ENCODE peak calls at places on chromosome 20, in five cellular contexts. R is GM04504, J is HCT116, K is HT-29, L is GM18507. U is an unnamed sample.

GRCh38 chr20:1478566-1478965 is 11.9 kb upstream of the NSFL1C start:
- DNase-seq in R (no peak), J (peak; percentile 42), K (no peak), L (no peak), U (peak; percentile 53)

GRCh38 chr20:13458860-13459451 is 179.8 kb downstream of the TASP1 start:
- DNase-seq in R (no peak), J (peak; percentile 13), K (peak; percentile 48), L (peak; percentile 28), U (no peak)

GRCh38 chr20:50015636-50015992 is 32.8 kb downstream of the SNAI1 start:
- DNase-seq in R (no peak), J (no peak), K (no peak), L (no peak), U (no peak)

GRCh38 chr20:44401052-44401769 is 45.7 kb downstream of the HNF4A start:
- DNase-seq in R (no peak), J (no peak), K (peak; percentile 50), L (no peak), U (no peak)

GRCh38 chr20:61963149-61963548 is 102.5 kb downstream of the TAF4 start:
- DNase-seq in R (no peak), J (no peak), K (no peak), L (no peak), U (no peak)

GRCh38 chr20:37986873-37987601 is 46.2 kb downstream of the TTI1 start:
- DNase-seq in R (peak; percentile 58), J (no peak), K (peak; percentile 38), L (no peak), U (no peak)

GRCh38 chr20:1185316-1185741 is 548 bp upstream of the TMEM74B start:
- DNase-seq in R (no peak), J (no peak), K (peak; percentile 7), L (no peak), U (no peak)

GRCh38 chr20:45372646-45373352 is 5.3 kb downstream of the TP53TG5 start:
- DNase-seq in R (no peak), J (no peak), K (no peak), L (no peak), U (no peak)

GRCh38 chr20:2798814-2799213 is 1.6 kb downstream of the CPXM1 start:
- DNase-seq in R (no peak), J (no peak), K (no peak), L (no peak), U (no peak)